ENCODE peak calls at places on chromosomes 11 and 22, in seven cellular contexts. B is fibroblast of the aortic adventitia, T is ovary, C is GM10248, A is NB4, X is gastrocnemius medialis, V is RWPE1. E is an unnamed sample.

GRCh38 chr11:86116386-86116726 is 47.5 kb upstream of the PICALM start:
- DNase-seq in T (no peak), V (peak), A (no peak), B (peak), X (no peak), C (peak), E (peak)

GRCh38 chr11:78361228-78361627 is 56.4 kb downstream of the GAB2 start:
- DNase-seq in A (no peak), V (no peak), T (no peak), C (no peak), B (no peak), X (no peak), E (no peak)

GRCh38 chr11:69123593-69124545 is 31.9 kb upstream of the SMIM38 start:
- DNase-seq in C (no peak), X (no peak), B (no peak), A (no peak), T (no peak), V (no peak), E (peak)

GRCh38 chr11:78419327-78419726 is 1.7 kb upstream of the GAB2 start:
- DNase-seq in C (no peak), T (peak), B (peak), V (peak), A (peak), X (peak), E (no peak)

GRCh38 chr11:44785856-44786606 is 59.3 kb downstream of the TSPAN18 start:
- DNase-seq in V (no peak), A (peak), T (no peak), B (no peak), C (no peak), X (no peak), E (peak)

GRCh38 chr11:2462986-2463765 is 18.4 kb downstream of the KCNQ1 start:
- DNase-seq in V (no peak), A (no peak), B (no peak), C (no peak), T (no peak), X (no peak), E (no peak)

GRCh38 chr11:12724301-12725046 is 50.3 kb downstream of the TEAD1 start:
- DNase-seq in B (peak), A (peak), X (peak), C (no peak), T (peak), V (peak), E (no peak)

GRCh38 chr11:5923789-5924188 is 18.3 kb upstream of the OR56A3 start:
- DNase-seq in A (no peak), X (no peak), T (no peak), B (no peak), V (no peak), C (no peak), E (no peak)

GRCh38 chr11:119222308-119222707 is 16.2 kb downstream of the CBL start:
- DNase-seq in B (peak), T (no peak), V (no peak), A (no peak), X (no peak), C (no peak), E (no peak)

GRCh38 chr22:22877523-22878210 is 9.9 kb upstream of the IGLL5 start:
- DNase-seq in X (peak), V (peak), T (no peak), A (peak), B (peak), C (no peak), E (peak)

GRCh38 chr22:37183432-37184379 is 4.3 kb downstream of the C1QTNF6 start:
- DNase-seq in C (no peak), T (no peak), V (no peak), X (no peak), A (no peak), B (no peak), E (peak)

GRCh38 chr11:127003260-127003981 is 2.9 kb upstream of the KIRREL3 start:
- DNase-seq in A (peak), C (peak), V (no peak), X (no peak), T (no peak), B (no peak), E (peak)

GRCh38 chr11:44243633-44244343 is 66.2 kb downstream of the ALX4 start:
- DNase-seq in V (peak), C (no peak), B (peak), X (no peak), A (no peak), T (no peak), E (no peak)

GRCh38 chr11:9855579-9856260 is 191.8 kb downstream of the SWAP70 start:
- DNase-seq in A (no peak), B (no peak), T (no peak), X (no peak), V (no peak), C (no peak), E (no peak)

GRCh38 chr11:66288138-66288865 is 641 bp downstream of the YIF1A start:
- DNase-seq in X (no peak), T (no peak), B (no peak), A (no peak), C (no peak), V (peak), E (no peak)

GRCh38 chr11:68840661-68841653 is 759 bp downstream of the CPT1A start:
- DNase-seq in V (peak), B (peak), A (peak), T (peak), C (peak), X (no peak), E (no peak)

GRCh38 chr11:8258771-8259170 is 4.9 kb downstream of the LMO1 start:
- DNase-seq in V (peak), X (peak), C (no peak), A (peak), B (peak), T (no peak), E (no peak)

GRCh38 chr11:59551651-59552521 is 40.5 kb downstream of the OR4D9 start:
- DNase-seq in X (no peak), T (peak), A (peak), C (no peak), B (peak), V (no peak), E (peak)

GRCh38 chr22:44615146-44615545 is 86.9 kb upstream of the PRR5 start:
- DNase-seq in B (no peak), X (no peak), A (no peak), V (no peak), C (no peak), T (no peak), E (no peak)

GRCh38 chr11:123654566-123655081 is at the start of gene SCN3B:
- DNase-seq in C (peak), V (peak), B (peak), X (peak), A (peak), T (peak), E (peak)

GRCh38 chr11:66848671-66849500 is 5.6 kb downstream of the RCE1 start:
- DNase-seq in C (no peak), X (no peak), B (no peak), A (no peak), T (no peak), V (no peak), E (no peak)

GRCh38 chr22:40436460-40437431 is 66.4 kb downstream of the SGSM3 start:
- DNase-seq in X (no peak), B (peak), C (peak), T (peak), A (peak), V (peak), E (peak)

GRCh38 chr11:47886096-47886495 is 37.9 kb upstream of the NUP160 start:
- DNase-seq in X (no peak), T (no peak), B (peak), A (no peak), V (no peak), C (no peak), E (peak)

GRCh38 chr11:60867871-60868681 is 734 bp downstream of the ZP1 start:
- DNase-seq in V (no peak), B (no peak), X (no peak), C (no peak), A (no peak), T (no peak), E (no peak)

GRCh38 chr11:80194625-80195024 is 753.8 kb upstream of the TENM4 start:
- DNase-seq in V (no peak), T (no peak), A (no peak), X (no peak), C (no peak), B (no peak), E (no peak)

GRCh38 chr11:20374746-20375305 is 11.3 kb downstream of the HTATIP2 start:
- DNase-seq in T (no peak), A (no peak), X (no peak), B (no peak), V (no peak), C (no peak), E (no peak)

GRCh38 chr22:46998346-46998745 is 235.9 kb downstream of the TBC1D22A start:
- DNase-seq in V (no peak), C (no peak), A (no peak), T (no peak), B (no peak), X (no peak), E (no peak)

GRCh38 chr11:12167098-12167999 is 57.0 kb downstream of the MICAL2 start:
- DNase-seq in C (no peak), A (peak), X (no peak), B (peak), T (no peak), V (peak), E (peak)

GRCh38 chr22:30232716-30233218 is 13.8 kb downstream of the LIF start:
- DNase-seq in B (no peak), T (no peak), A (no peak), V (no peak), X (no peak), C (no peak), E (no peak)

GRCh38 chr22:21904250-21904789 is 36.9 kb upstream of the MAPK1 start:
- DNase-seq in T (no peak), X (no peak), V (no peak), B (no peak), C (no peak), A (no peak), E (no peak)

GRCh38 chr11:44017443-44018126 is 30.2 kb upstream of the ACCSL start:
- DNase-seq in X (no peak), V (no peak), C (no peak), A (no peak), T (no peak), B (peak), E (no peak)

GRCh38 chr11:9253086-9253485 is 12.1 kb downstream of the DENND5A start:
- DNase-seq in X (no peak), A (no peak), T (no peak), V (no peak), C (no peak), B (no peak), E (no peak)

GRCh38 chr22:46008291-46008690 is 31.3 kb upstream of the WNT7B start:
- DNase-seq in A (no peak), X (no peak), C (no peak), B (peak), V (no peak), T (no peak), E (peak)

GRCh38 chr11:18368236-18368635 is 26.1 kb upstream of the LDHA start:
- DNase-seq in T (no peak), B (peak), V (peak), A (no peak), C (no peak), X (no peak), E (no peak)

GRCh38 chr11:115452245-115452644 is 52.0 kb downstream of the CADM1 start:
- DNase-seq in B (no peak), T (no peak), V (no peak), X (no peak), C (no peak), A (no peak), E (no peak)

GRCh38 chr11:62546244-62546936 is at the start of gene AHNAK:
- DNase-seq in C (peak), T (peak), B (peak), V (peak), X (peak), A (peak), E (peak)

GRCh38 chr22:31969789-31970489 is 25.6 kb downstream of the YWHAH start:
- DNase-seq in V (peak), C (peak), A (peak), X (peak), B (peak), T (peak), E (peak)
- TF ChIP-seq CTCF in V (no peak), C (peak), A (peak), X (peak), B (peak), T (no peak), E (peak)

DNA sequence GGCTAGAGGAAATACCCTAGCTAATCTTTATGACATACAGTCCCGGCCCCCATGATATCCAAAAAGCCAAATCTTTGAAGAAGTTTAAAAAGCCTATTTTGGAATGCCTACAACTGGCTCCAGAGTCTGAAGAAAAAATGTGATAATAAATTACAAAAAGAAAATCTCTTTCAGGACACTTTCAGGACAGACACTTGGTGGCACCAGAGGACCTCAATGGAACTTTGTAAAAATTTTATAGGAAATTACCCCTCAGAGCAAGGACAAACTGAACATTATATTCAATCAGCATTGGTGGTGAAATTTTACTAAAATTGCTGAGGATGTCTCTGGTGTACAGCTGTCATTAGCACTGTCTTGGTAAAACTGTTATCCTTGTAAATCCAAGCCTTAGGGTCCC is 81.0 kb downstream of the CCDC73 start:
- DNase-seq in C (no peak), V (peak), B (peak), X (no peak), A (peak), T (no peak), E (peak)
- TF ChIP-seq CTCF in C (peak), V (peak), B (peak), X (no peak), A (peak), T (no peak), E (peak)

GRCh38 chr22:19800761-19801244 is 40.2 kb downstream of the TBX1 start:
- DNase-seq in B (peak), A (peak), V (no peak), T (no peak), X (no peak), C (no peak), E (no peak)
- TF ChIP-seq CTCF in B (peak), A (peak), V (no peak), T (no peak), X (no peak), C (no peak), E (no peak)

DNA sequence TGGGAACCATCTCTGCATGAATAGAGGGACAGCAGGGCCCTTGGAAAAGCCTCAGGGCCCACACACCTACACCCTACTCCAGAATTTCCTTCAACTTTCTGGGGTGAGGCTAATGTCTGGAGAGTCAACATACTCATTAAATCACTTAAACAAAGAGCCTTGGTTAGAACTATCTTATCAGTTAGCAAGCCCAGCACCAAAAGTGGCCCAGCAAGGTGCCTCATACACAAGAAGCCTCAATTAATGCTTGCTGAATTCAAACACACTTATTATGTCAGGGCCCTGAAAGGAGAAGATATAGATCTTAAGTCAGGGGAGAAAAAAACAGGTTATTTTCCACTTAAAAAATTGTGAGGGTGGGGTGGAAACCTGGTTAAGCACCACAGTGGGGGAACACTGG is 61.4 kb downstream of the C11orf58 start:
- DNase-seq in X (no peak), T (no peak), V (no peak), A (no peak), C (no peak), B (no peak), E (no peak)
- TF ChIP-seq CTCF in X (no peak), T (no peak), V (no peak), A (no peak), C (no peak), B (no peak), E (no peak)

GRCh38 chr22:26757496-26757895 is 100.1 kb downstream of the MIAT start:
- DNase-seq in V (no peak), X (no peak), B (no peak), T (no peak), A (no peak), C (no peak), E (no peak)

GRCh38 chr22:26748845-26749244 is 91.5 kb downstream of the MIAT start:
- DNase-seq in B (peak), C (no peak), X (no peak), V (no peak), T (peak), A (no peak), E (no peak)

GRCh38 chr22:26751217-26751616 is 93.8 kb downstream of the MIAT start:
- DNase-seq in T (no peak), C (no peak), V (no peak), B (no peak), X (no peak), A (peak), E (no peak)

GRCh38 chr22:26756675-26757293 is 99.4 kb downstream of the MIAT start:
- DNase-seq in A (peak), T (peak), X (no peak), B (peak), C (peak), V (peak), E (peak)

DNA sequence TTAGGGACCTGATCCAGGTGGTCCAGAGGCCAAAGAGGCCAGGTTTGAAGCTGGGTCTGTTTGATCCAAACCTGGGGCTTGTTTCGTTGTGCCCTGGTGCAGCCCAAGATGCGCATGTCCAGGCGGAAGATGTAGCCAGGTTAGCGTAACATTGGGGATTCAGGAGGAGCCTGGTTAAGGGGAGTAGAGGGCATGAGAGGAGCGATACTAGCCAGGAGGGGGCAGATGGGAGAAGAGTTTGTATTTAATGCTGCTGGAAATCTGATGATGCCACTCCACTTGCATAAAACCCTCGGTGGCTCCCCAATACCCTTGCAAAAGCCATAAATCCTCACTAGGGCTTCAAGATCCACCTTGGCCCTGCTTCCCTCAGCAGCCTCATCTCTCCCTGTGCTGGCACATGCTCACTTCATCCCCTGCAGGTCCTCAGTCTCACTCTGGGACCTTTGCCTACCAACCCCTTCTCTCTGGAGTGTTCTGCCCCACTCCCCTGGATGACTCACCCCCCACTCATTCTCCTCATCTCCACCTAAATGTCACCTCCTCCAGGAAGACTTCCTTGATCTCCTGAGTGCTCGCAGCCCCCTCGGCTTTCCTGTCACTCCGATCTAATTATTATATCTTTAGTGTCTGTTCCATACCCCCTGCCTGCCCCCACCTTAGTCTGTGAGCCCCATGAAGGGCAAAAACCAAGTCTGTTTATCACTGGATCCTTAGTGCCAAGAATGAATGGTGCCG is 95.9 kb downstream of the MIAT start:
- DNase-seq in X (no peak), B (no peak), A (peak), T (no peak), C (no peak), V (no peak), E (no peak)
- TF ChIP-seq CTCF in X (no peak), B (no peak), A (no peak), T (no peak), C (no peak), V (no peak), E (no peak)

GRCh38 chr11:1371026-1371325 is 18.8 kb upstream of the BRSK2 start:
- DNase-seq in B (no peak), T (no peak), V (no peak), A (no peak), X (no peak), C (no peak), E (no peak)
- TF ChIP-seq CTCF in B (no peak), T (no peak), V (no peak), A (no peak), X (no peak), C (no peak), E (no peak)